ENCODE peak calls at places on chromosome 14, in six cellular contexts. One of them, this sample, is unnamed.
A peak's percentile ranks its signal among the peaks of the same experiment; 100 is the strongest.

GRCh38 chr14:96053600-96054381 is 14.6 kb downstream of the C14orf132 start:
- DNase-seq in IMR-90: peak; percentile 99
- DNase-seq in H1: peak; percentile 35
- DNase-seq in H9: no peak
- DNase-seq in neuronal stem cell: no peak
- DNase-seq in trophoblast cell: no peak
- DNase-seq in this sample: peak; percentile 95

GRCh38 chr14:55201219-55202096 is 10.1 kb upstream of the DLGAP5 start:
- DNase-seq in IMR-90: no peak
- DNase-seq in H1: no peak
- DNase-seq in H9: peak; percentile 62
- DNase-seq in neuronal stem cell: no peak
- DNase-seq in trophoblast cell: peak; percentile 22
- DNase-seq in this sample: no peak

GRCh38 chr14:68951051-68951797 is 27.9 kb downstream of the ACTN1 start:
- DNase-seq in IMR-90: peak; percentile 96
- DNase-seq in H1: no peak
- DNase-seq in H9: no peak
- DNase-seq in neuronal stem cell: no peak
- DNase-seq in trophoblast cell: peak; percentile 94
- DNase-seq in this sample: peak; percentile 99

GRCh38 chr14:34223302-34224150 is 238.5 kb downstream of the SPTSSA start:
- DNase-seq in IMR-90: no peak
- DNase-seq in H1: no peak
- DNase-seq in H9: no peak
- DNase-seq in neuronal stem cell: no peak
- DNase-seq in trophoblast cell: peak; percentile 62
- DNase-seq in this sample: no peak

GRCh38 chr14:85531594-85532391 is 1.8 kb downstream of the FLRT2 start:
- DNase-seq in IMR-90: peak; percentile 80
- DNase-seq in H1: peak; percentile 72
- DNase-seq in H9: peak; percentile 78
- DNase-seq in neuronal stem cell: peak; percentile 49
- DNase-seq in trophoblast cell: no peak
- DNase-seq in this sample: peak; percentile 92

GRCh38 chr14:84084056-84084590 is 1445.8 kb upstream of the FLRT2 start:
- DNase-seq in IMR-90: no peak
- DNase-seq in H1: no peak
- DNase-seq in H9: no peak
- DNase-seq in neuronal stem cell: no peak
- DNase-seq in trophoblast cell: no peak
- DNase-seq in this sample: no peak

GRCh38 chr14:76765461-76765931 is 4.2 kb downstream of the VASH1 start:
- DNase-seq in IMR-90: no peak
- DNase-seq in H1: peak; percentile 22
- DNase-seq in H9: no peak
- DNase-seq in neuronal stem cell: no peak
- DNase-seq in trophoblast cell: no peak
- DNase-seq in this sample: no peak

GRCh38 chr14:33682746-33683145 is 268.1 kb downstream of the EGLN3 start:
- DNase-seq in IMR-90: peak; percentile 40
- DNase-seq in H1: no peak
- DNase-seq in H9: no peak
- DNase-seq in neuronal stem cell: no peak
- DNase-seq in trophoblast cell: no peak
- DNase-seq in this sample: no peak

GRCh38 chr14:55756078-55756477 is 176.1 kb downstream of the KTN1 start:
- DNase-seq in IMR-90: no peak
- DNase-seq in H1: no peak
- DNase-seq in H9: no peak
- DNase-seq in neuronal stem cell: no peak
- DNase-seq in trophoblast cell: no peak
- DNase-seq in this sample: peak; percentile 55

GRCh38 chr14:38022775-38023174 is 184.9 kb upstream of the SSTR1 start:
- DNase-seq in IMR-90: no peak
- DNase-seq in H1: no peak
- DNase-seq in H9: no peak
- DNase-seq in neuronal stem cell: no peak
- DNase-seq in trophoblast cell: no peak
- DNase-seq in this sample: no peak

GRCh38 chr14:51846631-51847488 is 13.6 kb upstream of the GNG2 start:
- DNase-seq in IMR-90: peak; percentile 53
- DNase-seq in H1: peak; percentile 82
- DNase-seq in H9: peak; percentile 81
- DNase-seq in neuronal stem cell: peak; percentile 87
- DNase-seq in trophoblast cell: peak; percentile 44
- DNase-seq in this sample: peak; percentile 84

GRCh38 chr14:88667555-88668273 is 104.9 kb downstream of the ZC3H14 start:
- DNase-seq in IMR-90: peak; percentile 83
- DNase-seq in H1: peak; percentile 60
- DNase-seq in H9: peak; percentile 60
- DNase-seq in neuronal stem cell: peak; percentile 72
- DNase-seq in trophoblast cell: peak; percentile 82
- DNase-seq in this sample: peak; percentile 78

GRCh38 chr14:77041837-77042557 is 13.5 kb upstream of the IRF2BPL start:
- DNase-seq in IMR-90: peak; percentile 98
- DNase-seq in H1: no peak
- DNase-seq in H9: no peak
- DNase-seq in neuronal stem cell: no peak
- DNase-seq in trophoblast cell: peak; percentile 71
- DNase-seq in this sample: peak; percentile 88

GRCh38 chr14:83007641-83008237 is 1474.1 kb upstream of the SEL1L start:
- DNase-seq in IMR-90: peak; percentile 49
- DNase-seq in H1: no peak
- DNase-seq in H9: no peak
- DNase-seq in neuronal stem cell: no peak
- DNase-seq in trophoblast cell: no peak
- DNase-seq in this sample: no peak

GRCh38 chr14:22996823-22997301 is 13.1 kb downstream of the C14orf93 start:
- DNase-seq in IMR-90: no peak
- DNase-seq in H1: no peak
- DNase-seq in H9: no peak
- DNase-seq in neuronal stem cell: no peak
- DNase-seq in trophoblast cell: no peak
- DNase-seq in this sample: no peak

GRCh38 chr14:99821519-99822165 is 28.4 kb downstream of the EML1 start:
- DNase-seq in IMR-90: peak; percentile 85
- DNase-seq in H1: no peak
- DNase-seq in H9: peak; percentile 18
- DNase-seq in neuronal stem cell: no peak
- DNase-seq in trophoblast cell: no peak
- DNase-seq in this sample: peak; percentile 81

DNA sequence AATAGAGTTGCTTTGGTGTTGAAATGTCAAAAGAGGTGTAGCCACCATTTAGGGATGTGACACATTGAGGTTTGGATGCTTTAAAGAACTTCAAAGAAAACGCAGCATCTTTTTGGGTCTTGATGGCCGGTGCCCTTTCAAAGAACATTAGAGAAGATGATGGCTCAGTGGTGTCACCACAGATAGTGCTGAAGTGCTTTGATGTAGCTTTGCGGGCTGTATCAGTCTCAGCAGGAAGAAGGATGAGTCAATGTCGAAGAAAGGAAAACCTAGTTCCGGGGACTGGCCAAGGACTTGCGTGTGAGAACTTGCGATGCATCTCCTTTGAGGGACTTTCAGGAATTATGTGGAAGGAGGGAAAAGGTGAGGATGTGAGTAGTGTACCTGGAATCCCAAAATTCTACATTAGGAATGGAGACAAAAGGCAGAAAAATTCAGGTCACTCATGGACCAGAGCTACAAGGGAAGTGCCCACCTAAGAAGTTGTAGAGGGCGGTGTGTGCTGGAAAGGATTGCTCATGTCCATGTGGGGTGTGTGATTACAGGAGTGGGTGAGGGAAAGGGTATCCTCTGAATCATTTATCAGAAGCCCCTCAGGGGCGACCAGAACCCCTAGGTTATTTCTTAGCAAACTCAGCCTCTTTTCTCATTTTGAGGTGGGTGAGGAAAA is 39.7 kb upstream of the GZMB start:
- DNase-seq in IMR-90: no peak
- DNase-seq in H1: no peak
- DNase-seq in H9: no peak
- DNase-seq in neuronal stem cell: no peak
- DNase-seq in trophoblast cell: no peak
- DNase-seq in this sample: no peak
- H3K27ac ChIP-seq in IMR-90: no peak overlapping the region
- H3K27ac ChIP-seq in H1: no peak overlapping the region
- H3K27ac ChIP-seq in H9: no peak overlapping the region
- H3K27ac ChIP-seq in neuronal stem cell: no peak overlapping the region
- H3K27ac ChIP-seq in trophoblast cell: no peak overlapping the region
- H3K27ac ChIP-seq in this sample: no peak overlapping the region

GRCh38 chr14:103126088-103126872 is 3.0 kb downstream of the TNFAIP2 start:
- DNase-seq in IMR-90: no peak
- DNase-seq in H1: no peak
- DNase-seq in H9: no peak
- DNase-seq in neuronal stem cell: no peak
- DNase-seq in trophoblast cell: peak; percentile 39
- DNase-seq in this sample: no peak

GRCh38 chr14:103126873-103127304 is 3.6 kb downstream of the TNFAIP2 start:
- DNase-seq in IMR-90: no peak
- DNase-seq in H1: peak; percentile 83
- DNase-seq in H9: peak; percentile 82
- DNase-seq in neuronal stem cell: peak; percentile 72
- DNase-seq in trophoblast cell: peak; percentile 67
- DNase-seq in this sample: no peak

GRCh38 chr14:103124501-103125001 is 1.3 kb downstream of the TNFAIP2 start:
- DNase-seq in IMR-90: no peak
- DNase-seq in H1: no peak
- DNase-seq in H9: no peak
- DNase-seq in neuronal stem cell: no peak
- DNase-seq in trophoblast cell: no peak
- DNase-seq in this sample: no peak

GRCh38 chr14:103123634-103124500 is 606 bp downstream of the TNFAIP2 start:
- DNase-seq in IMR-90: no peak
- DNase-seq in H1: peak; percentile 82
- DNase-seq in H9: peak; percentile 70
- DNase-seq in neuronal stem cell: no peak
- DNase-seq in trophoblast cell: peak; percentile 62
- DNase-seq in this sample: peak; percentile 56

DNA sequence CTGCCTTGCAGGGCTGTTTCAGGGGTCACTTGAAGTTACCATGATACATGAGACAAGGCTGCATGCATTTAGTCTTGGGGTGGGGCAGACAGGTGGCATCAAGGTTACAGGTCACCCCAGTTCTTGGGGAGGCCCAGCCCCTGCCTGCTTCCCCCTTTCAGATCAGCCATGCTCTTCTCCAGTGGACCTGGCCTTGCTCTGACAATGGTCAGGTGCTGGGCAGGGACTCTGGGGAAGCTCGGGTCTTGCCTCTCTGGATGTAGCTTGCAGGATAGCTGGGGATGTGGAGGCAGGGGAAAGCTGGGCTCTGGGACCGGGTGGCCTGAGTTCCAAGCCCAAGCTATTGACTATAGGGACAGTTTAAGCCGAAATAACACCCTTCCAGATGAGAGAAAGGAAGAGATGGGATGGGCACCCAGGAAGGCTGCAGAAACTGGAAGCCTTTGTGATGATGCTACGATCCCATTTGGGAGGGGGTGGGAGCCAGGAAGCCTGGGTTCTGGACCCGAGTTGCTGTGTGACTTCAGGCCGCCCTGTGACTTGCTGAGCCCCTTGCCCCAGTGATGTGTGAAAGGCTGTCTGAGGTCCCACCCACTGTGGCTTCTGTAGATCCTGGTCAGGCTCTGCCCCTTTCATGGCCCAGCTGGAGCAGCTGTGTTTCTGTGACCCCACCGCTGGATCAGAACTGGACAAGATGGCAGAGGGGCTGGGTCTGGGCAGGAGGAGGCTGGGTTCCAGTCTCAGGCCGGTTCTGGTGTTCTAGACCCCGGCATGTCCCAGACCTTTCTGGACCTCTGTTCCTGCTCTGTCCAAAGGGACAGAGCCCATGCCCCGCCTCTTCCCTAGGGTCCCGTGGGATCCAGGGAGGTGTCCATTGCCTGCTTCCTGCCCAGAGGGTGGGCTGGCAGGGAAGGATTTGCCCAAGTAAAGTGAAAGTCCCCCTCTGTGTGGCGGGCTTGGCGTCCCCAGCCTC is 2.1 kb downstream of the TNFAIP2 start:
- DNase-seq in IMR-90: no peak
- DNase-seq in H1: no peak
- DNase-seq in H9: no peak
- DNase-seq in neuronal stem cell: no peak
- DNase-seq in trophoblast cell: peak; percentile 4
- DNase-seq in this sample: no peak
- H4K91ac ChIP-seq in IMR-90: no peak overlapping the region
- H4K91ac ChIP-seq in H1: no peak overlapping the region
- H4K91ac ChIP-seq in H9: no peak overlapping the region
- H4K91ac ChIP-seq in neuronal stem cell: no peak overlapping the region
- H4K91ac ChIP-seq in trophoblast cell: no peak overlapping the region
- H4K91ac ChIP-seq in this sample: no peak overlapping the region

DNA sequence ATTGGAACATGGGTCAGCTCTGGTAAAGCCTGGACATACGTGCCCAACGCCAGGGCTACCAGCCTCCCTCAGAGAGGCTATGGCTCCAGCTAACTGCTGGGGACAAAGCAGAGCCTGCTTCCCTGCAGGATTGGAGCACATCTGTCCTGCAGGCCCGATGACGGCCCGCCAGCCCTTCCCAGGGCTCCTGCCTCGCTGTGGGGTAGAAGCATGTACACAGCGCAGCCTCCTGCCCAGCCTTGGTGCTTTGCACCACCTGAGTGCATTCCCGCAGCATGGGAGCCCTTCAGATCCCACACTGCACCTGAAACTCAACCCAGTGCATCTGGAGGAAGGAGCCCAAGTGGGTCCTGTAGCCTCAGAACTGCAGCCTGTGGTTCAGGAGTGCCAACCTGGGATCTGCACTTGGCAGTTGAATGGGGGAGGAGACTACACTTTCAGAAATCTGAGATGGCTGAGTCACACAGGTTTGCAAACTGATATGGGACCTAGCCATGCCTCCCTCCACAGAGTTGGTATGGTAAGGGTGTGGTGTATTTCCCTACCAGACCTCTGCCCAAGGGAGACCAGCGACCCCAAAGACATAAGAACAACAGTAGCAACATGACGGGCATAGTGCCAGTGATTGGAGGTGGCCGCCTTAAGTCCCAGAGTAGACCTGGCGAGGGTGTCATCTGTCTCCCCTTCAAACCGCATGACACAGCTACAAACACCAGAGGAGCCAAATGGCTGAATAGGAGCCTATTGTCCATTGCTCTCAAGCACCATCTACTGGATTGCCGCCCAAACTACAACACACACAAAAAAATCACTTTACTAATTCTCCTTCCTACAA is 273.9 kb upstream of the MIS18BP1 start:
- DNase-seq in IMR-90: no peak
- DNase-seq in H1: peak; percentile 73
- DNase-seq in H9: peak; percentile 75
- DNase-seq in neuronal stem cell: peak; percentile 32
- DNase-seq in trophoblast cell: peak; percentile 31
- DNase-seq in this sample: peak; percentile 52
- H2AK5ac ChIP-seq in IMR-90: no peak overlapping the region
- H2AK5ac ChIP-seq in H1: no peak overlapping the region
- H2AK5ac ChIP-seq in H9: no peak overlapping the region
- H2AK5ac ChIP-seq in neuronal stem cell: peak overlapping the region; percentile 70
- H2AK5ac ChIP-seq in trophoblast cell: no peak overlapping the region
- H2AK5ac ChIP-seq in this sample: no peak overlapping the region

DNA sequence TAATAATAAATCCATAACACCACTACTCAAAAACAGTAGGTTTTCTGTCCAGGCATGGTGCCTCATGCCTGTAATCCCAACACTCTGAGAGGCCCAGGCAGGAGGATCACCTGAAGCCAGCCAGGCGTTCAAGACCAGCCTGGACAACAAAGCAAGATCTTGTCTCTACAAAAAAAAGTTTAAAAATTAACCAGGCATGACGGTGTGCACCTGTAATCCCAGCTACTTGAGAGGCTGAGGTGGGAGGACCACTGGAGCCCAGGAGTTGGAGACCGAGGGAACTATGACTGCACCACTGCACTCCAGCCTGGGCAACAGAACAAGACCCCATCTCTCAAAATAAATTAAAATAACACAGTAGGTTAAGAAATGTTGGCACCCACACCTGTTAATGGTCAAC is 44.5 kb upstream of the AP4S1 start:
- DNase-seq in IMR-90: no peak
- DNase-seq in H1: no peak
- DNase-seq in H9: no peak
- DNase-seq in neuronal stem cell: no peak
- DNase-seq in trophoblast cell: no peak
- DNase-seq in this sample: no peak
- H3K27ac ChIP-seq in IMR-90: peak overlapping the region; percentile 7
- H3K27ac ChIP-seq in H1: no peak overlapping the region
- H3K27ac ChIP-seq in H9: no peak overlapping the region
- H3K27ac ChIP-seq in neuronal stem cell: no peak overlapping the region
- H3K27ac ChIP-seq in trophoblast cell: no peak overlapping the region
- H3K27ac ChIP-seq in this sample: no peak overlapping the region

This sample was measured in mesenchymal stem cell.